ENCODE peak calls at places on chromosomes 3 and 15, in six cellular contexts. W is foreskin keratinocyte; N is heart right ventricle; X is neuronal stem cell; P is transverse colon; J is CD8-positive, alpha-beta memory T cell. F is an unnamed sample.

GRCh38 chr15:82043726-82044372 is 2.0 kb downstream of the MEX3B start:
- DNase-seq in W (no peak), N (peak; percentile 17), X (no peak), P (peak; percentile 10), J (no peak), F (no peak)

GRCh38 chr3:53375019-53375418 is 27.7 kb upstream of the DCP1A start:
- DNase-seq in W (peak; percentile 38), N (peak; percentile 65), X (peak; percentile 72), P (peak; percentile 71), J (peak; percentile 8), F (peak; percentile 49)

GRCh38 chr3:179765396-179765795 is 112.6 kb downstream of the USP13 start:
- DNase-seq in W (no peak), N (no peak), X (no peak), P (no peak), J (no peak), F (no peak)

GRCh38 chr3:73401058-73401457 is 223.7 kb downstream of the PDZRN3 start:
- DNase-seq in W (no peak), N (no peak), X (no peak), P (no peak), J (no peak), F (no peak)

GRCh38 chr3:150763841-150764483 is 993 bp upstream of the SIAH2 start:
- DNase-seq in W (no peak), N (peak; percentile 69), X (peak; percentile 32), P (peak; percentile 81), J (no peak), F (no peak)

GRCh38 chr15:73850228-73850627 is 23.1 kb upstream of the TBC1D21 start:
- DNase-seq in W (no peak), N (no peak), X (no peak), P (no peak), J (no peak), F (no peak)

GRCh38 chr3:99645277-99646106 is 7.1 kb downstream of the COL8A1 start:
- DNase-seq in W (peak; percentile 64), N (no peak), X (peak; percentile 31), P (no peak), J (no peak), F (no peak)

GRCh38 chr15:52308446-52309153 is 13.0 kb upstream of the MYO5C start:
- DNase-seq in W (no peak), N (no peak), X (no peak), P (no peak), J (no peak), F (no peak)

GRCh38 chr3:118245312-118245711 is 789.3 kb downstream of the IGSF11 start:
- DNase-seq in W (no peak), N (no peak), X (no peak), P (no peak), J (no peak), F (no peak)

GRCh38 chr3:101281616-101282015 is 38.8 kb downstream of the IMPG2 start:
- DNase-seq in W (no peak), N (no peak), X (no peak), P (no peak), J (no peak), F (peak; percentile 74)

GRCh38 chr15:57319919-57320542 is 56.3 kb upstream of the CGNL1 start:
- DNase-seq in W (no peak), N (no peak), X (no peak), P (no peak), J (no peak), F (no peak)

GRCh38 chr3:43883729-43884396 is 193.1 kb downstream of the ABHD5 start:
- DNase-seq in W (no peak), N (no peak), X (no peak), P (no peak), J (no peak), F (no peak)

GRCh38 chr15:36954486-36954885 is 145.9 kb downstream of the MEIS2 start:
- DNase-seq in W (peak; percentile 9), N (no peak), X (no peak), P (no peak), J (no peak), F (no peak)

GRCh38 chr3:11095932-11096265 is 58.4 kb upstream of the HRH1 start:
- DNase-seq in W (peak; percentile 15), N (no peak), X (no peak), P (no peak), J (no peak), F (no peak)

GRCh38 chr3:46894256-46894655 is 16.7 kb downstream of the PTH1R start:
- DNase-seq in W (no peak), N (no peak), X (no peak), P (no peak), J (no peak), F (no peak)

GRCh38 chr3:13521309-13521708 is 27.6 kb upstream of the FBLN2 start:
- DNase-seq in W (no peak), N (no peak), X (no peak), P (no peak), J (no peak), F (no peak)

GRCh38 chr3:30661107-30661873 is 54.9 kb downstream of the TGFBR2 start:
- DNase-seq in W (no peak), N (no peak), X (no peak), P (no peak), J (no peak), F (no peak)

GRCh38 chr3:15205482-15205933 is 538 bp upstream of the CAPN7 start:
- DNase-seq in W (no peak), N (no peak), X (no peak), P (no peak), J (no peak), F (no peak)

GRCh38 chr3:185555101-185555501 is 2.7 kb upstream of the LIPH start:
- DNase-seq in W (no peak), N (no peak), X (no peak), P (peak; percentile 50), J (no peak), F (no peak)

GRCh38 chr3:183911763-183912506 is 27.3 kb upstream of the PARL start:
- DNase-seq in W (no peak), N (no peak), X (no peak), P (no peak), J (no peak), F (no peak)
- H3K27ac ChIP-seq in W (no peak overlapping the region), N (no peak overlapping the region), X (no peak overlapping the region), P (no peak overlapping the region), J (no peak overlapping the region), F (no peak overlapping the region)

GRCh38 chr15:83655237-83655616 is 1.3 kb downstream of the ADAMTSL3 start:
- DNase-seq in W (no peak), N (no peak), X (no peak), P (no peak), J (no peak), F (no peak)

GRCh38 chr15:83657549-83657948 is 3.6 kb downstream of the ADAMTSL3 start:
- DNase-seq in W (no peak), N (no peak), X (no peak), P (no peak), J (no peak), F (no peak)

GRCh38 chr15:83656943-83657528 is 3.1 kb downstream of the ADAMTSL3 start:
- DNase-seq in W (no peak), N (no peak), X (no peak), P (no peak), J (no peak), F (no peak)

GRCh38 chr15:83654379-83655236 is 685 bp downstream of the ADAMTSL3 start:
- DNase-seq in W (no peak), N (peak; percentile 75), X (no peak), P (no peak), J (no peak), F (no peak)

GRCh38 chr15:83656192-83656591 is 2.3 kb downstream of the ADAMTSL3 start:
- DNase-seq in W (no peak), N (no peak), X (no peak), P (no peak), J (no peak), F (no peak)
- H3K27me3 ChIP-seq in W (peaks cover 82% of the 10 kb centered on the region), N (peaks cover 11% of the 10 kb centered on the region), X (peaks cover 31% of the 10 kb centered on the region), P (peaks cover 32% of the 10 kb centered on the region), J (peaks cover 4% of the 10 kb centered on the region), F (no peaks in the 10 kb centered on the region)

GRCh38 chr3:157117875-157118654 is 41.9 kb downstream of the CCNL1 start:
- DNase-seq in W (no peak), N (no peak), X (no peak), P (no peak), J (no peak), F (no peak)
- H3K4me1 ChIP-seq in W (peaks cover 39% of the 10 kb centered on the region), N (peaks cover 10% of the 10 kb centered on the region), X (peaks cover 5% of the 10 kb centered on the region), P (peaks cover 21% of the 10 kb centered on the region), J (peaks cover 4% of the 10 kb centered on the region), F (peaks cover 30% of the 10 kb centered on the region)

GRCh38 chr15:70475439-70475781 is 287.9 kb downstream of the UACA start:
- DNase-seq in W (no peak), N (no peak), X (no peak), P (no peak), J (no peak), F (no peak)
- H3K27ac ChIP-seq in W (no peak overlapping the region), N (peak overlapping the region; percentile 68), X (no peak overlapping the region), P (peak overlapping the region; percentile 67), J (no peak overlapping the region), F (peak overlapping the region; percentile 98)

GRCh38 chr3:140285380-140285779 is 350.4 kb downstream of the CLSTN2 start:
- DNase-seq in W (no peak), N (no peak), X (no peak), P (no peak), J (no peak), F (no peak)
- H3K27me3 ChIP-seq in W (peaks cover 34% of the 10 kb centered on the region), N (peaks cover 20% of the 10 kb centered on the region), X (no peaks in the 10 kb centered on the region), P (no peaks in the 10 kb centered on the region), J (no peaks in the 10 kb centered on the region), F (no peaks in the 10 kb centered on the region)

DNA sequence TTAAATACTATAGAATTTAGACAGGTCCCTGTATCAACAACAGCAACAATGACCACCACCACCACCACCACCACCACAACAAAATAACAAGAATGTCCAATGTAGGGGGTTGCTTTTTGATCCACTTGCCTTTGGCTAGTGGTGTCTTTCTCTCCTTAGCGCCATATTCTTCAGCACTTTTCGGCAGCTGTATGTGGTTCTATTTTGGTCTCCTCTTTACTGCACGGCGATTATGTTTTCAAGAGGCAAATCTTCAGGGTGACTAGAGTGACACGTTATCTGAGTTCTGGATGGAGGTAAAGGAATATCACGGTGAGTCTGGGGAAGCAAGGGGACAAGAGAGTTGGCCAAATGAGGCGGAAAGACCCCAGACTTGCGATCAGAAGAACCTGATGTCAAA is 56.1 kb downstream of the ST6GAL1 start:
- DNase-seq in W (no peak), N (no peak), X (no peak), P (no peak), J (no peak), F (no peak)
- H3K4me1 ChIP-seq in W (peaks cover 13% of the 10 kb centered on the region), N (peaks cover 25% of the 10 kb centered on the region), X (no peaks in the 10 kb centered on the region), P (no peaks in the 10 kb centered on the region), J (no peaks in the 10 kb centered on the region), F (no peaks in the 10 kb centered on the region)

GRCh38 chr15:99328673-99329072 is 77.4 kb downstream of the LRRC28 start:
- DNase-seq in W (no peak), N (no peak), X (no peak), P (no peak), J (no peak), F (no peak)

GRCh38 chr15:99324082-99324620 is 72.9 kb downstream of the LRRC28 start:
- DNase-seq in W (peak; percentile 89), N (no peak), X (no peak), P (no peak), J (no peak), F (peak; percentile 91)

GRCh38 chr15:99322643-99323405 is 71.5 kb downstream of the LRRC28 start:
- DNase-seq in W (peak; percentile 28), N (no peak), X (no peak), P (no peak), J (no peak), F (peak; percentile 30)

GRCh38 chr15:99324700-99325099 is 73.4 kb downstream of the LRRC28 start:
- DNase-seq in W (no peak), N (no peak), X (no peak), P (no peak), J (no peak), F (no peak)

GRCh38 chr15:99326235-99326634 is 75.0 kb downstream of the LRRC28 start:
- DNase-seq in W (peak; percentile 75), N (no peak), X (no peak), P (no peak), J (no peak), F (no peak)
- H3K27ac ChIP-seq in W (peak overlapping the region; percentile 42), N (no peak overlapping the region), X (no peak overlapping the region), P (no peak overlapping the region), J (no peak overlapping the region), F (no peak overlapping the region)

F was measured in SJSA1.